ENCODE peak calls at places on chromosomes 2 and 18, in eight cellular contexts. U is Peyer's patch, R is prostate gland, O is IMR-90, Q is heart left ventricle, W is body of pancreas, X is tibial nerve, N is cardiac muscle cell. L is an unnamed sample. For H3K36me3, the result is how much of the 10 kb centered on the place peaks cover.

GRCh38 chr2:12402440-12403139 is 314.1 kb upstream of the TRIB2 start:
- DNase-seq in U (no peak), R (no peak), O (no peak), Q (no peak), W (no peak), X (no peak), N (no peak), L (no peak)

GRCh38 chr2:218953366-218953954 is 6.0 kb upstream of the CDK5R2 start:
- DNase-seq in U (no peak), R (no peak), O (no peak), Q (no peak), W (no peak), X (no peak), N (no peak), L (no peak)

GRCh38 chr2:206969192-206969591 is 29.9 kb downstream of the CPO start:
- DNase-seq in U (no peak), R (no peak), O (no peak), Q (no peak), W (no peak), X (no peak), N (no peak), L (no peak)

GRCh38 chr18:38256366-38256765 is 690.8 kb upstream of the CELF4 start:
- DNase-seq in U (no peak), R (no peak), O (no peak), Q (no peak), W (no peak), X (no peak), N (no peak), L (no peak)

GRCh38 chr18:78526923-78527775 is 452.5 kb upstream of the SALL3 start:
- DNase-seq in U (no peak), R (no peak), O (no peak), Q (no peak), W (no peak), X (no peak), N (peak), L (no peak)

GRCh38 chr2:173086518-173087213 is 11.0 kb downstream of the MAP3K20 start:
- DNase-seq in U (no peak), R (peak), O (peak), Q (no peak), W (no peak), X (no peak), N (no peak), L (no peak)

GRCh38 chr18:9700261-9700796 is 7.8 kb upstream of the RAB31 start:
- DNase-seq in U (no peak), R (no peak), O (peak), Q (no peak), W (no peak), X (no peak), N (no peak), L (no peak)

GRCh38 chr2:42562474-42563144 is 5.8 kb upstream of the MTA3 start:
- DNase-seq in U (peak), R (peak), O (no peak), Q (no peak), W (peak), X (no peak), N (no peak), L (no peak)

GRCh38 chr2:127048969-127049897 is 57.7 kb downstream of the BIN1 start:
- DNase-seq in U (peak), R (no peak), O (no peak), Q (no peak), W (peak), X (no peak), N (no peak), L (no peak)

GRCh38 chr2:85353876-85354285 is 447 bp downstream of the RETSAT start:
- DNase-seq in U (peak), R (peak), O (peak), Q (peak), W (peak), X (no peak), N (no peak), L (no peak)

GRCh38 chr2:13650586-13651180 is 933.9 kb downstream of the TRIB2 start:
- DNase-seq in U (no peak), R (no peak), O (no peak), Q (no peak), W (no peak), X (no peak), N (no peak), L (no peak)

GRCh38 chr2:133352719-133353118 is 215.5 kb downstream of the NCKAP5 start:
- DNase-seq in U (no peak), R (no peak), O (no peak), Q (no peak), W (no peak), X (no peak), N (no peak), L (no peak)

GRCh38 chr2:53091183-53091582 is 676.4 kb upstream of the CHAC2 start:
- DNase-seq in U (no peak), R (no peak), O (no peak), Q (no peak), W (no peak), X (no peak), N (no peak), L (no peak)

GRCh38 chr2:20651731-20652099 is 817 bp upstream of the HS1BP3 start:
- DNase-seq in U (no peak), R (no peak), O (no peak), Q (no peak), W (no peak), X (no peak), N (no peak), L (no peak)

GRCh38 chr2:105455488-105455991 is 56.7 kb upstream of the FHL2 start:
- DNase-seq in U (peak), R (peak), O (peak), Q (no peak), W (peak), X (peak), N (no peak), L (no peak)

GRCh38 chr18:47719096-47719780 is 211.2 kb downstream of the SMAD2 start:
- DNase-seq in U (no peak), R (no peak), O (no peak), Q (no peak), W (no peak), X (no peak), N (no peak), L (no peak)
- TF ChIP-seq CTCF in U (no peak), R (no peak), O (no peak), Q (no peak), W (no peak), X (no peak), N (no peak), L (no peak)

GRCh38 chr2:112757265-112757664 is 7.1 kb downstream of the CKAP2L start:
- DNase-seq in U (no peak), R (no peak), O (no peak), Q (no peak), W (no peak), X (no peak), N (no peak), L (no peak)
- H3K36me3 ChIP-seq in U (under half), R (under half), O (under half), Q (under half), W (under half), X (under half), N (under half), L (under half)

GRCh38 chr18:77133920-77134496 is 1.4 kb upstream of the MBP start:
- DNase-seq in U (peak), R (no peak), O (no peak), Q (peak), W (peak), X (peak), N (no peak), L (no peak)
- H3K4me3 ChIP-seq in U (peak), R (no peak), O (no peak), Q (no peak), W (no peak), X (no peak), N (no peak), L (no peak)

DNA sequence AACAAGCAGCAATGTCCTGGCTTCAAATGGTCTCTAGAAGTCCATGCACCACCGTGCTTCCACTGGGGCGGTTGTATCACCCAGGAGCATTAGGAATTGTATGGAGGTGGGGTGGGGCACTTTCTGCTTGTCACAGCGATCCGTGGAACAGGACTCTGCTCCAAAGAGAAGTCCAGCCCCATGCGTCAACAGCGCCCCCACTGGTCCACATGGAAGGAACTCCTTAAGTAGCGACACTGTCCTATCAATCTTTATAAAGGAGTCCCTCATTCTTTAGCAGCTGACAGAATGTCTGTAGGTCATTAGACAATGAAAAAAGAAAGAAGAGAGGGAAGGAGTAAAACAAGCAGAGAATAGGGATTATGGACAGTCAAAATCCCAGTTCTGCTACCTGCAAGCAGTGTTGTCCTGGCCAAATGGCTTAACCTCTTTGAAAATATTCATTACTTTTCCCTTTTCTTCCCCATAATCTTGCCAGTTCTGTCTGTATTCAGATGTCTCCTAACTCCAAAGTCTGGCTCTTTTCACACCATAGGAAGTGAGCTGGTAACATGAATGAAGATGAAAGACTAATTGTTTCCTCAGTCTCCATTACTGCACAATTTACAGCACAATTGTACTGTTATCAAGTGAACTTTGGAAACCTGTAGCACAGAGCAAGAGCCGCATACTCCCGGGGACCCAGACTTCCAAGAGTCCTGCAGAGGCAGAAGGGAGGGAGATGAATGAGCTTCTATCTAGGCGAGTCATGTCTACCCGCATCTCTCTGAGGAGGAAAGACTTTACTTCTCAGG is 9.9 kb downstream of the NFE2L2 start:
- DNase-seq in U (peak), R (no peak), O (peak), Q (peak), W (peak), X (no peak), N (peak), L (no peak)
- TF ChIP-seq CTCF in U (peak), R (no peak), O (peak), Q (peak), W (peak), X (peak), N (peak), L (peak)

GRCh38 chr2:73776381-73776780 is 3.5 kb downstream of the DUSP11 start:
- DNase-seq in U (no peak), R (no peak), O (no peak), Q (no peak), W (no peak), X (no peak), N (no peak), L (no peak)

GRCh38 chr2:73766994-73767393 is 12.9 kb downstream of the DUSP11 start:
- DNase-seq in U (no peak), R (no peak), O (no peak), Q (no peak), W (no peak), X (no peak), N (no peak), L (no peak)

GRCh38 chr2:73776869-73777519 is 2.9 kb downstream of the DUSP11 start:
- DNase-seq in U (no peak), R (no peak), O (peak), Q (no peak), W (no peak), X (no peak), N (no peak), L (no peak)

GRCh38 chr2:73770725-73771124 is 9.2 kb downstream of the DUSP11 start:
- DNase-seq in U (no peak), R (no peak), O (no peak), Q (no peak), W (no peak), X (no peak), N (no peak), L (no peak)

GRCh38 chr2:73772819-73773218 is 7.1 kb downstream of the DUSP11 start:
- DNase-seq in U (no peak), R (no peak), O (no peak), Q (no peak), W (no peak), X (no peak), N (no peak), L (no peak)
- H3K36me3 ChIP-seq in U (half or more), R (under half), O (under half), Q (half or more), W (under half), X (under half), N (under half), L (under half)

GRCh38 chr2:100642425-100642824 is 79.6 kb downstream of the PDCL3 start:
- DNase-seq in U (no peak), R (no peak), O (no peak), Q (no peak), W (no peak), X (no peak), N (no peak), L (no peak)

GRCh38 chr2:100641115-100641415 is 78.3 kb downstream of the PDCL3 start:
- DNase-seq in U (no peak), R (no peak), O (no peak), Q (no peak), W (no peak), X (no peak), N (no peak), L (no peak)

GRCh38 chr2:100643459-100643858 is 80.7 kb downstream of the PDCL3 start:
- DNase-seq in U (no peak), R (no peak), O (no peak), Q (no peak), W (no peak), X (no peak), N (no peak), L (no peak)

GRCh38 chr2:100646039-100646438 is 83.2 kb downstream of the PDCL3 start:
- DNase-seq in U (no peak), R (no peak), O (no peak), Q (no peak), W (no peak), X (no peak), N (no peak), L (no peak)

DNA sequence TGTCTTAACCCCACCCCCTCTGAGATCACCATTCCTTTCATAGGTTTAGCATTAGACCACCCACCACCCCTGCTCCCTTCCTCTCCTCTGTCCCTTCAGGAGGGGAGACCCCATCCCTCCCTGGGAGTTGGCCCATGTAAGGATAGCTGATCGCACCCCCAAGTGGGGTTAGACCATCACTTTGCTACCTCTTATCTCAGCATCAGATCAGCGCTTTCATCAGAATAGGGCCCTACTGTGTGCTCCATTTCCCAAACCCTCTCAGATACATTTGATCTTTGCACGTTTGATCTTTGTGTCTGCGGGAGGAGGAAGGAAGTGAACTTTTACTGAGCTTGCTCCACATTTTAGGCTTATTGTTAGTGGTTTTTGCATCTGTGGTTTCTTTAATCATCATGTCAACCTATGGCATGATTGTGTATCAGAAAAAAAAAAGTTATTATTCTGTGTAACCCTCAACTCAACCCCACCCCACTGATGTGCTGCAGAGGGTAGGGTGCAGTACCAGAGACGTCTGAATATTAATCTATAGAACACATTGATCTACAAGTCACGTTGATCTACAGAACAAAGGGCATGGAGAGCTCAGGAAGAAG is 81.2 kb downstream of the PDCL3 start:
- DNase-seq in U (no peak), R (no peak), O (no peak), Q (no peak), W (no peak), X (no peak), N (no peak), L (no peak)
- H3K4me3 ChIP-seq in U (no peak), R (no peak), O (no peak), Q (no peak), W (no peak), X (no peak), N (no peak), L (no peak)

GRCh38 chr18:76459687-76460350 is 35.2 kb downstream of the ZNF516 start:
- DNase-seq in U (no peak), R (peak), O (peak), Q (peak), W (peak), X (no peak), N (no peak), L (no peak)
- TF ChIP-seq CTCF in U (no peak), R (no peak), O (peak), Q (no peak), W (no peak), X (no peak), N (peak), L (no peak)

GRCh38 chr18:48292787-48293409 is 116.3 kb downstream of the ZBTB7C start:
- DNase-seq in U (no peak), R (no peak), O (no peak), Q (no peak), W (no peak), X (no peak), N (no peak), L (no peak)

GRCh38 chr18:48294894-48295585 is 114.1 kb downstream of the ZBTB7C start:
- DNase-seq in U (no peak), R (no peak), O (no peak), Q (no peak), W (no peak), X (no peak), N (no peak), L (no peak)

GRCh38 chr18:48292229-48292628 is 117.0 kb downstream of the ZBTB7C start:
- DNase-seq in U (no peak), R (no peak), O (no peak), Q (no peak), W (no peak), X (no peak), N (no peak), L (no peak)

GRCh38 chr18:48295586-48296311 is 113.4 kb downstream of the ZBTB7C start:
- DNase-seq in U (no peak), R (no peak), O (no peak), Q (no peak), W (no peak), X (no peak), N (peak), L (no peak)

DNA sequence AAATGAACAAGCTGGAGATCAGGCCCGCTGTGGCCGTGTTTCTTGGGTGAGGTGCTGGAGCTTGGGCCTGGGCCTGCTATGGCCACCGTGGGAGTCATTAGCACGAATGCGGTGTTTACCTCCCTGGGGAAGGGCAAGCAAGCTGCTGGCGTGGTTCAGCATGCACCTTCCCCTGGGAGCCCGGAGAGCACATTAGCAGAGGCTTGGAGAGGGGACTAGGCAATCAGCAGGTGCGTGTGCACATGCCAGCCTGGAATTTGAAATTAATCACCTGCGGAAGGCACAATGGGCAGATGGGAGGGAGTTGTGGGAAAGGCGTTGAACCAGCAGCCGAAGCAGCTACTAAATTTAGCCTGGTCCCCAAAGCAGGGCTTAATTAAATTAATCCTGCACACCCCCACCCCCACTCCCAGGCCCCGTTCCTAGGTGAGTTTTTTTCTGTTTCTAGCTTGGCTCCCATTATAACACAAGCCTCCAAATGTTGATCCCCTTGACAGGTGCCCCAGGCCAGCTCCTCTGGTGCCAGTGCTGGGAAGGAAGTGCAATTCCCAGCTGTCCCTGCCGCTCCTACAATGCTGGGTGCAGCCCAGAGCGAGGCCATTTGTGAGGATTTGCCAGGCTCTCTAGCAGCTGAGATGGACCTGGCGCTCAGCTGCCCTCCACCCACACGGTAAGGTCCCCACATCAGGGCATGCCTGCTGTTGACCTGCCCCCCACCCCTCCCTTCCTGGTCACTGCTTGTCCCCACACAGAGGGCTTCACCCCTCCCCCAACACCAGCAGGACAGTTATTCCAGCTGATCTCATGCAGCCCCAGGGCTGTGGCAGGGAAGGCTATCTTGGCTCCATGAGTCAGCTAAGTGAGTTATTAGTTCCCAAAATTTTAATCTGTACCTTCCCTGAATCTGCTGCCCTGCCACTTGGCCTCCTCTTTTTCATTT is 115.0 kb downstream of the ZBTB7C start:
- DNase-seq in U (no peak), R (no peak), O (no peak), Q (no peak), W (peak), X (no peak), N (no peak), L (no peak)
- H3K36me3 ChIP-seq in U (under half), R (under half), O (under half), Q (under half), W (under half), X (under half), N (under half), L (under half)

GRCh38 chr2:112680666-112681101 is 34.9 kb downstream of the SLC20A1 start:
- DNase-seq in U (no peak), R (peak), O (no peak), Q (no peak), W (no peak), X (no peak), N (no peak), L (no peak)
- H3K4me3 ChIP-seq in U (no peak), R (no peak), O (no peak), Q (no peak), W (no peak), X (no peak), N (no peak), L (no peak)

DNA sequence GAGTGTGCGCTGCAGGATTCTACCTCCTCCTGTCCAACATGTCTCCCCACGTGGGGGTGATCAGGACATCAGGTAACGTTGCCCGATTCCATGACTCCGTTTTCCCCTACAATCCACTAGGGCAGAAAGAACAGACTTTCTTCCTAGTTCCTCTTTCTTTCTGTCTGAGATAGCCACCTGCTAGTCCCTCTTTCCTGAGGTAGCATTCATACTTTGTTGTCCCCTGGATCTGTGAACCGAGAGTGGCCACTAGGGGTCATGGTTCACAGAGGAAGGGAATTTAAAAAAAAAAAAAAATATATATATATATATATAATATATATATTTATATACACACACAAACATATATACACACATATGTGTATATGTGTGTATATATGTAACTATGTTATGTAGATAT is 210.0 kb upstream of the ZNF521 start:
- DNase-seq in U (no peak), R (no peak), O (peak), Q (no peak), W (no peak), X (no peak), N (peak), L (no peak)
- TF ChIP-seq CTCF in U (no peak), R (no peak), O (peak), Q (peak), W (no peak), X (peak), N (peak), L (peak)